ENCODE peak calls at places on chromosomes 16 and 17, in nine cellular contexts. U, Z, W, I, N, Q, F, G and S are unnamed samples.

GRCh38 chr17:29567362-29568330 is 809 bp upstream of the ABHD15 start:
- DNase-seq in N (peak), Q (peak), W (peak), F (no peak), Z (peak), G (no peak), I (peak), U (peak), S (peak)

GRCh38 chr17:6073620-6074019 is 3.4 kb downstream of the WSCD1 start:
- DNase-seq in G (no peak), N (no peak), Z (no peak), F (no peak), W (no peak), Q (no peak), I (no peak), U (no peak), S (no peak)

GRCh38 chr16:72766506-72766905 is 281.4 kb downstream of the ZFHX3 start:
- DNase-seq in Q (no peak), Z (no peak), N (no peak), G (no peak), F (no peak), I (no peak), W (no peak), U (no peak), S (no peak)

GRCh38 chr17:37792787-37793186 is 47.9 kb upstream of the HNF1B start:
- DNase-seq in F (no peak), Q (no peak), Z (peak), N (peak), W (no peak), U (no peak), I (no peak), G (no peak), S (no peak)

GRCh38 chr17:61209524-61209923 is 190.1 kb upstream of the TBX2 start:
- DNase-seq in G (no peak), U (no peak), N (no peak), Q (no peak), W (no peak), Z (no peak), F (no peak), I (no peak), S (no peak)

GRCh38 chr16:67166883-67167168 is 2.3 kb downstream of the HSF4 start:
- DNase-seq in U (no peak), I (no peak), W (no peak), F (no peak), Q (no peak), Z (no peak), N (no peak), G (no peak), S (no peak)

GRCh38 chr17:72167593-72167992 is 46.8 kb downstream of the SOX9 start:
- DNase-seq in W (no peak), F (no peak), U (no peak), N (no peak), Q (no peak), G (no peak), I (no peak), Z (no peak), S (no peak)

GRCh38 chr16:74987027-74987681 is 2.2 kb upstream of the WDR59 start:
- DNase-seq in Z (no peak), G (no peak), W (no peak), U (no peak), I (no peak), F (no peak), Q (no peak), N (no peak), S (peak)

GRCh38 chr17:28725166-28725659 is 820 bp downstream of the TLCD1 start:
- DNase-seq in W (no peak), U (no peak), I (peak), G (no peak), N (peak), Q (peak), F (no peak), Z (peak), S (peak)

GRCh38 chr17:31915456-31916100 is 14.1 kb upstream of the UTP6 start:
- DNase-seq in I (no peak), G (no peak), W (no peak), Z (no peak), Q (no peak), U (no peak), N (no peak), F (no peak), S (no peak)

GRCh38 chr16:62225675-62226074 is 189.4 kb upstream of the CDH8 start:
- DNase-seq in W (peak), F (peak), Z (peak), G (peak), N (peak), I (peak), U (no peak), Q (no peak), S (peak)

GRCh38 chr16:70454221-70455034 is at the start of gene FCSK:
- DNase-seq in W (peak), N (peak), F (no peak), Z (peak), Q (peak), U (peak), I (peak), G (no peak), S (no peak)

GRCh38 chr17:66749217-66749832 is 85.6 kb upstream of the CACNG5 start:
- DNase-seq in W (no peak), Q (no peak), U (no peak), G (no peak), F (no peak), I (no peak), N (no peak), Z (no peak), S (no peak)

GRCh38 chr17:49015924-49016774 is 19.0 kb downstream of the IGF2BP1 start:
- DNase-seq in F (no peak), N (peak), G (no peak), Z (no peak), U (no peak), W (no peak), I (no peak), Q (no peak), S (no peak)

GRCh38 chr17:35286120-35286781 is 43.4 kb downstream of the SLFN5 start:
- DNase-seq in W (no peak), I (peak), U (no peak), Q (no peak), Z (no peak), F (no peak), G (peak), N (no peak), S (no peak)

GRCh38 chr16:2282866-2283555 is 15.1 kb upstream of the RNPS1 start:
- DNase-seq in W (no peak), F (no peak), I (no peak), Z (no peak), U (no peak), G (no peak), Q (no peak), N (no peak), S (no peak)

GRCh38 chr17:34171245-34171818 is 83.8 kb upstream of the CCL2 start:
- DNase-seq in F (peak), N (peak), W (peak), G (peak), Q (peak), U (peak), I (peak), Z (peak), S (peak)

GRCh38 chr16:79299154-79299799 is 301.3 kb downstream of the MAF start:
- DNase-seq in I (no peak), W (no peak), F (no peak), N (no peak), Z (no peak), G (no peak), U (no peak), Q (no peak), S (no peak)

GRCh38 chr17:49390548-49391324 is 23.9 kb downstream of the PHB1 start:
- DNase-seq in W (peak), N (no peak), F (no peak), U (no peak), I (no peak), Z (no peak), Q (no peak), G (no peak), S (peak)

GRCh38 chr17:30148376-30148775 is 31.8 kb downstream of the NSRP1 start:
- DNase-seq in Q (no peak), G (no peak), I (no peak), F (no peak), N (no peak), Z (no peak), U (no peak), W (no peak), S (no peak)

GRCh38 chr16:15961060-15961511 is 11.7 kb downstream of the ABCC1 start:
- DNase-seq in W (no peak), N (no peak), I (peak), Z (no peak), G (no peak), Q (no peak), F (no peak), U (peak), S (no peak)

GRCh38 chr16:66365588-66365987 is 903 bp upstream of the CDH5 start:
- DNase-seq in Z (peak), G (no peak), U (no peak), N (no peak), W (no peak), Q (no peak), F (peak), I (no peak), S (peak)

GRCh38 chr17:29847527-29847931 is 82.5 kb downstream of the SSH2 start:
- DNase-seq in Q (no peak), F (no peak), W (no peak), Z (no peak), U (no peak), N (no peak), I (no peak), G (no peak), S (no peak)

GRCh38 chr16:81544261-81544660 is 99.7 kb downstream of the CMIP start:
- DNase-seq in U (no peak), N (no peak), W (no peak), F (no peak), Z (no peak), G (no peak), I (no peak), Q (no peak), S (no peak)

GRCh38 chr16:89322381-89323119 is 105.0 kb downstream of the ZNF778 start:
- DNase-seq in U (no peak), W (peak), I (no peak), N (peak), Z (no peak), F (no peak), G (peak), Q (no peak), S (peak)

GRCh38 chr17:44636562-44636961 is 19.7 kb upstream of the MEIOC start:
- DNase-seq in W (no peak), G (no peak), Z (peak), Q (peak), U (no peak), N (peak), I (peak), F (no peak), S (no peak)

GRCh38 chr16:86215233-86215978 is 294.9 kb upstream of the FOXF1 start:
- DNase-seq in Q (no peak), W (no peak), N (no peak), G (no peak), U (no peak), I (no peak), Z (no peak), F (no peak), S (no peak)

GRCh38 chr17:17033466-17033865 is 8.8 kb upstream of the MPRIP start:
- DNase-seq in G (no peak), F (no peak), I (no peak), Q (no peak), U (no peak), N (no peak), Z (no peak), W (no peak), S (no peak)

GRCh38 chr16:53428681-53429080 is 5.6 kb upstream of the RBL2 start:
- DNase-seq in N (no peak), U (no peak), I (no peak), F (no peak), Z (no peak), Q (no peak), W (no peak), G (no peak), S (no peak)
- H3K27ac ChIP-seq in N (no peak), U (no peak), I (no peak), F (peak), Z (no peak), Q (no peak), W (no peak), G (no peak), S (peak)

DNA sequence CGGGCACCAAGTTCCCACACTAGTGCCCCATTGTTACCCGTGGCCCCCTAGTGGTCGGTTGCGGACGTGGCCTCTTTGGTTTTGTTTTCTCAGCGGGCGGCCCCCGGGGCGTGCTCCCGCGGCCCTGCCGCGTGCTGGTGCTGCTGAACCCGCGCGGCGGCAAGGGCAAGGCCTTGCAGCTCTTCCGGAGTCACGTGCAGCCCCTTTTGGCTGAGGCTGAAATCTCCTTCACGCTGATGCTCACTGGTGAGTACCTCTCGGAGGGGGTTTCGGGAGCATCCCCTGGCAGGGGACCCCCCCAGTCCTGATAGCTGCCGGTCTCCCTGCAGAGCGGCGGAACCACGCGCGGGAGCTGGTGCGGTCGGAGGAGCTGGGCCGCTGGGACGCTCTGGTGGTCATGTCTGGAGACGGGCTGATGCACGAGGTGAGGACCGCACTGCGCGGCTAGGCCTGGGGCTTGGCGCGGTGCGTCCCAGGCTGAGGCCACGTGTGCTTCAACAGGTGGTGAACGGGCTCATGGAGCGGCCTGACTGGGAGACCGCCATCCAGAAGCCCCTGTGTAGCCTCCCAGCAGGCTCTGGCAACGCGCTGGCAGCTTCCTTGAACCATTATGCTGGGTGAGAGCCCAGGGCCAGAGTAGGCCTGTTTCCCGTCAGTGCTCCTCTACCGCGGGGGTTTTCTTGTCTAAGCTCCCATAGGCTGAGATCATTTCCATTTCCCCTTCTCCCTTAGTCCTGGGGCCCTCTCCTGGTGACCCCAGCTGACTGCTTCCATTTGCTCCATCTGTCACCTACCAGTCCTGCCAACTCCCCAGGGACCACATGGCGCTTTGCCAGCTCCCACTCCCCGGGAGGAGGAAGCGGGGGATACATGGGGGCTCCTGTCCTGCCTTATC is 1.7 kb downstream of the SPHK1 start:
- DNase-seq in Z (peak), Q (peak), N (peak), W (peak), I (peak), F (peak), G (no peak), U (peak), S (peak)
- H3K27ac ChIP-seq in Z (peak), Q (no peak), N (no peak), W (peak), I (no peak), F (peak), G (no peak), U (no peak), S (no peak)

GRCh38 chr17:57037401-57037800 is 47.6 kb upstream of the AKAP1 start:
- DNase-seq in W (no peak), U (no peak), Q (no peak), G (no peak), I (no peak), N (no peak), Z (no peak), F (no peak), S (no peak)

GRCh38 chr17:57038486-57038885 is 46.6 kb upstream of the AKAP1 start:
- DNase-seq in I (no peak), W (no peak), F (no peak), N (no peak), Z (no peak), G (no peak), U (no peak), Q (no peak), S (no peak)

GRCh38 chr17:57034807-57035754 is 50.0 kb upstream of the AKAP1 start:
- DNase-seq in G (no peak), U (no peak), W (peak), F (peak), N (no peak), Z (no peak), Q (no peak), I (no peak), S (no peak)

GRCh38 chr17:57033296-57033695 is 51.8 kb upstream of the AKAP1 start:
- DNase-seq in W (peak), I (no peak), Q (no peak), Z (no peak), N (no peak), U (no peak), G (no peak), F (no peak), S (peak)

GRCh38 chr17:57035971-57036481 is 49.0 kb upstream of the AKAP1 start:
- DNase-seq in G (no peak), F (peak), U (no peak), I (no peak), Z (no peak), N (no peak), Q (no peak), W (peak), S (no peak)
- H3K27ac ChIP-seq in G (no peak), F (peak), U (no peak), I (no peak), Z (no peak), N (no peak), Q (no peak), W (peak), S (peak)

GRCh38 chr17:41786227-41787020 is at the start of gene JUP:
- DNase-seq in F (peak), G (peak), I (peak), W (peak), U (peak), N (peak), Q (peak), Z (peak), S (peak)
- H3K27ac ChIP-seq in F (peak), G (no peak), I (no peak), W (peak), U (no peak), N (peak), Q (peak), Z (peak), S (peak)

GRCh38 chr16:87582221-87582965 is 19.9 kb upstream of the JPH3 start:
- DNase-seq in U (no peak), W (peak), Q (no peak), Z (peak), G (no peak), F (peak), I (no peak), N (no peak), S (peak)
- H3K27ac ChIP-seq in U (no peak), W (peak), Q (no peak), Z (peak), G (no peak), F (peak), I (no peak), N (no peak), S (no peak)

GRCh38 chr16:29826342-29826695 is 6.1 kb downstream of the MVP start:
- DNase-seq in Z (no peak), I (no peak), W (no peak), U (no peak), Q (no peak), N (no peak), F (no peak), G (no peak), S (no peak)
- H3K27ac ChIP-seq in Z (peak), I (no peak), W (peak), U (peak), Q (peak), N (no peak), F (peak), G (no peak), S (no peak)

DNA sequence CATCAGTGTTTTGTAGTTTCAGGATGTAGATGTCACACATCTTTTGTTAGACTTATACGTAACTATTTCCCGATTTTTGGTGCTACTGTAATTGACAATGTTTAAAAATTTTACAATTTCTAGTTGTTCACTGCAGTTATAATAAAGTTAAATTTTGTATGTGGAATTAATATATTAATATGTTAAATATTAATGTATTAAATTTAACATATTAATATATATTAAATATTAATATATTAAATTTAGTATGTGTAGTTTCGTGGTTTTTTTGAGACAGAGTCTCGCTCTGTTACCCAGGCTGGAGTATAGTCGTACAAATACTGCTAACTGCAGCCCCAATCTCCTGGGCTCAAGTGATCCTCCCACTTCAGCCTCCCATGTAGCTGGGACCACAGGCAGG is 5.7 kb upstream of the LGALS3BP start:
- DNase-seq in W (no peak), U (no peak), G (no peak), I (no peak), F (no peak), Q (no peak), Z (no peak), N (no peak), S (no peak)
- H3K27ac ChIP-seq in W (peak), U (no peak), G (no peak), I (no peak), F (no peak), Q (no peak), Z (no peak), N (no peak), S (no peak)

DNA sequence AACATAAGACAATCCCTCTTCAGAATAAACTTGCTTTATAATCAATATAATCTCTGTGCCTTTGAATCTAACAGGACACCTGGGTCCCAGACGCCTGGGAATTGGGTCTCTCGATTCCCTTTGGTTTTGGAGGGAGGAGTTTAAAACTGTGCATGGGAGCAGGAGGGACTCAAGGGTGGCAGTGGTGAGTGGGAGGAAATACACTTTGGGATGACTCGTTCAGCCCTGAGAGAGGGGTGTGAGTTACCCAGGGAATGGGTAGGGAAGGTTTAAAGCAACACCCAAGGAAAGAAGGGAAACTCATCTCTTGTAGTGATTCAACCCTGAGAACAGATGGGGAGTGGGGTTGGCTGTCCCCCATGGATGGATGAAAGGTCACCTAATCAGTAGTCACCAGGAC is 1.6 kb downstream of the RANGRF start:
- DNase-seq in U (no peak), I (no peak), Q (no peak), W (no peak), Z (no peak), F (no peak), N (no peak), G (no peak), S (no peak)
- H3K27ac ChIP-seq in U (no peak), I (no peak), Q (no peak), W (no peak), Z (no peak), F (no peak), N (no peak), G (no peak), S (no peak)

DNA sequence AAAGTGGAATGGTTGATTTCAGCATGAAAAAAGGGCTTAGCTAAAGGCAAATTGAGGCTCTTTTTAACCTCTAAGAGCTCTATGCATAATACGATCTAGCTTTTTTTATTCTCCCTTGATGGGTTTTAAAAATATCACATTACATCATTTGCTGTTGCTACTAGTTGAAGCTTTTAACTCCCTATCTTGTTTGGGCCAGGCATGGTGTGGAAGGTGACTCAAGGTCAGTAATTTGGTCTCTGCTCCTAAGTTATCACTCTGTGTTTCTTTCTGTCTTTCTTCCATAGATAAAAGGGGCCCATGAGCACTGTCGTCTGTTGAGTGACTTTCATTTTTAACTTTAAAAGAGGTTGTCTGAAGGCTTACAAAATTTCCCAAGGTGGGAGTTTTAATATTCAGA is 58.1 kb upstream of the GOT2 start:
- DNase-seq in W (no peak), I (no peak), G (no peak), N (no peak), Z (no peak), F (no peak), Q (no peak), U (no peak), S (no peak)
- H3K27ac ChIP-seq in W (no peak), I (no peak), G (no peak), N (no peak), Z (no peak), F (no peak), Q (no peak), U (no peak), S (no peak)

DNA sequence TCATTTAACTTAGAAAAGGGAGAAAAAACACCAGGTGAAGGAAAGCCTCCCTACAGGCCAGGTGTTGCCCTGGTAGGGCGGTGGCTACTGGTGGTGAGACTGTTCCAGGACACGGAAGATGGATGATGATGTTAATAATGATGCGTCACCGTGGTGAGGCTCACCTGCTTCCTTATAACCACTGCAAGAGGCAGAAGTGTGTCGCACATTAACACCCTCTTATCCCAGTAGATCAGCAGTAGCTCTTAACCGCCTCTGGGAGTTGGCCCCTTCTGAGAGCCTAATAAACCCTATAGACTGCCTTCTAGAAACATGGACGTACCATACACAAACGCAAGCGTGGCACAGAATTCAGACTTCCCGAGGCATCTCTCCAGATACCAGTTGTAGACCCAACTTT is 7.8 kb downstream of the BFAR start:
- DNase-seq in U (no peak), N (no peak), G (no peak), Q (no peak), I (no peak), W (no peak), F (no peak), Z (no peak), S (no peak)
- H3K27ac ChIP-seq in U (no peak), N (no peak), G (no peak), Q (no peak), I (no peak), W (no peak), F (no peak), Z (no peak), S (no peak)